ENCODE peak calls at places on chromosomes 2 and 18, in five cellular contexts. One of them, this sample, is unnamed.

GRCh38 chr2:84906900-84907714 is 1.7 kb downstream of the TMSB10 start:
- DNase-seq in astrocyte: peak; percentile 88
- DNase-seq in tibial nerve: no peak
- DNase-seq in caudate nucleus: peak; percentile 77
- DNase-seq in K562: peak; percentile 62
- DNase-seq in this sample: peak; percentile 83

GRCh38 chr18:59021500-59021899 is 118.2 kb upstream of the SEC11C start:
- DNase-seq in astrocyte: no peak
- DNase-seq in tibial nerve: no peak
- DNase-seq in caudate nucleus: no peak
- DNase-seq in K562: no peak
- DNase-seq in this sample: no peak

GRCh38 chr18:78740876-78741275 is 238.7 kb upstream of the SALL3 start:
- DNase-seq in astrocyte: no peak
- DNase-seq in tibial nerve: no peak
- DNase-seq in caudate nucleus: no peak
- DNase-seq in K562: no peak
- DNase-seq in this sample: no peak

GRCh38 chr18:32851936-32852335 is 79.1 kb upstream of the KLHL14 start:
- DNase-seq in astrocyte: peak; percentile 35
- DNase-seq in tibial nerve: no peak
- DNase-seq in caudate nucleus: no peak
- DNase-seq in K562: no peak
- DNase-seq in this sample: no peak

GRCh38 chr2:98614024-98614739 is 5.8 kb downstream of the UNC50 start:
- DNase-seq in astrocyte: no peak
- DNase-seq in tibial nerve: no peak
- DNase-seq in caudate nucleus: no peak
- DNase-seq in K562: no peak
- DNase-seq in this sample: no peak

GRCh38 chr2:229407170-229407569 is 136.1 kb upstream of the PID1 start:
- DNase-seq in astrocyte: peak; percentile 87
- DNase-seq in tibial nerve: peak; percentile 78
- DNase-seq in caudate nucleus: no peak
- DNase-seq in K562: no peak
- DNase-seq in this sample: no peak

GRCh38 chr2:188196343-188197008 is 95.2 kb upstream of the GULP1 start:
- DNase-seq in astrocyte: peak; percentile 37
- DNase-seq in tibial nerve: no peak
- DNase-seq in caudate nucleus: no peak
- DNase-seq in K562: no peak
- DNase-seq in this sample: no peak

GRCh38 chr2:60485055-60485454 is 68.4 kb downstream of the BCL11A start:
- DNase-seq in astrocyte: no peak
- DNase-seq in tibial nerve: no peak
- DNase-seq in caudate nucleus: no peak
- DNase-seq in K562: no peak
- DNase-seq in this sample: no peak

GRCh38 chr18:13577091-13577697 is 149.2 kb downstream of the FAM210A start:
- DNase-seq in astrocyte: peak; percentile 60
- DNase-seq in tibial nerve: no peak
- DNase-seq in caudate nucleus: no peak
- DNase-seq in K562: no peak
- DNase-seq in this sample: no peak

GRCh38 chr2:41966431-41966893 is 81.4 kb upstream of the PKDCC start:
- DNase-seq in astrocyte: peak; percentile 98
- DNase-seq in tibial nerve: peak; percentile 81
- DNase-seq in caudate nucleus: peak; percentile 77
- DNase-seq in K562: no peak
- DNase-seq in this sample: peak; percentile 84

GRCh38 chr2:119291588-119292167 is 68.0 kb downstream of the STEAP3 start:
- DNase-seq in astrocyte: no peak
- DNase-seq in tibial nerve: no peak
- DNase-seq in caudate nucleus: no peak
- DNase-seq in K562: no peak
- DNase-seq in this sample: no peak

GRCh38 chr2:119293254-119293653 is 69.6 kb downstream of the STEAP3 start:
- DNase-seq in astrocyte: no peak
- DNase-seq in tibial nerve: no peak
- DNase-seq in caudate nucleus: no peak
- DNase-seq in K562: no peak
- DNase-seq in this sample: no peak

GRCh38 chr2:119290859-119291587 is 67.4 kb downstream of the STEAP3 start:
- DNase-seq in astrocyte: no peak
- DNase-seq in tibial nerve: no peak
- DNase-seq in caudate nucleus: no peak
- DNase-seq in K562: peak; percentile 74
- DNase-seq in this sample: peak; percentile 92

GRCh38 chr2:119293900-119294299 is 70.3 kb downstream of the STEAP3 start:
- DNase-seq in astrocyte: no peak
- DNase-seq in tibial nerve: no peak
- DNase-seq in caudate nucleus: no peak
- DNase-seq in K562: no peak
- DNase-seq in this sample: no peak

DNA sequence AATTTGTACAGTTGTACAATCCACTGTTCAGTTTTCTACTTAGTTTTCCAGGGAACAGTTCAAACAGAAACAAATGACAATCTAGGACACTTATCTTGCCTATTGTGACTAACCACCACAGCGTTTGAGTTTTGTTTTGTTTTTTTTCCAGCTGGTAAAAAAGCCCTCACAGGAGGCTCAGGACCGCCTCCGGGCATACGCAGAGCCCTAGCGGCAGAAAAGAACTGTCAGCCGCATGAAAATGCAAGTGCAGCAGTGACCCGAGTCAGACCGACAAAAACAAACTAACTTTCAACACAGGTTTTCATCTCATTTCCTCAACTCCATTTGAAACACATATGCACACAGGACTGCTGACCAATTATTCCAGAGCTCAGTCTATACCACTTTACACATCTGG is 68.6 kb downstream of the STEAP3 start:
- DNase-seq in astrocyte: peak; percentile 18
- DNase-seq in tibial nerve: no peak
- DNase-seq in caudate nucleus: no peak
- DNase-seq in K562: no peak
- DNase-seq in this sample: no peak
- H3K27ac ChIP-seq in astrocyte: no peak overlapping the region
- H3K27ac ChIP-seq in tibial nerve: no peak overlapping the region
- H3K27ac ChIP-seq in caudate nucleus: no peak overlapping the region
- H3K27ac ChIP-seq in K562: no peak overlapping the region
- H3K27ac ChIP-seq in this sample: no peak overlapping the region

GRCh38 chr18:21742323-21742687 is 1.7 kb downstream of the MIB1 start:
- DNase-seq in astrocyte: peak; percentile 35
- DNase-seq in tibial nerve: no peak
- DNase-seq in caudate nucleus: no peak
- DNase-seq in K562: peak; percentile 35
- DNase-seq in this sample: no peak
- H3K27ac ChIP-seq in astrocyte: peak overlapping the region; percentile 96
- H3K27ac ChIP-seq in tibial nerve: no peak overlapping the region
- H3K27ac ChIP-seq in caudate nucleus: no peak overlapping the region
- H3K27ac ChIP-seq in K562: peak overlapping the region; percentile 95
- H3K27ac ChIP-seq in this sample: no peak overlapping the region

GRCh38 chr2:215727507-215728503 is 285.5 kb downstream of the MREG start:
- DNase-seq in astrocyte: peak; percentile 89
- DNase-seq in tibial nerve: no peak
- DNase-seq in caudate nucleus: no peak
- DNase-seq in K562: no peak
- DNase-seq in this sample: no peak

GRCh38 chr2:215729985-215730620 is 283.2 kb downstream of the MREG start:
- DNase-seq in astrocyte: peak; percentile 35
- DNase-seq in tibial nerve: no peak
- DNase-seq in caudate nucleus: no peak
- DNase-seq in K562: no peak
- DNase-seq in this sample: no peak

GRCh38 chr2:215726070-215726469 is 287.3 kb downstream of the MREG start:
- DNase-seq in astrocyte: no peak
- DNase-seq in tibial nerve: no peak
- DNase-seq in caudate nucleus: no peak
- DNase-seq in K562: no peak
- DNase-seq in this sample: no peak

GRCh38 chr2:215731108-215731507 is 282.2 kb downstream of the MREG start:
- DNase-seq in astrocyte: no peak
- DNase-seq in tibial nerve: no peak
- DNase-seq in caudate nucleus: no peak
- DNase-seq in K562: no peak
- DNase-seq in this sample: no peak

DNA sequence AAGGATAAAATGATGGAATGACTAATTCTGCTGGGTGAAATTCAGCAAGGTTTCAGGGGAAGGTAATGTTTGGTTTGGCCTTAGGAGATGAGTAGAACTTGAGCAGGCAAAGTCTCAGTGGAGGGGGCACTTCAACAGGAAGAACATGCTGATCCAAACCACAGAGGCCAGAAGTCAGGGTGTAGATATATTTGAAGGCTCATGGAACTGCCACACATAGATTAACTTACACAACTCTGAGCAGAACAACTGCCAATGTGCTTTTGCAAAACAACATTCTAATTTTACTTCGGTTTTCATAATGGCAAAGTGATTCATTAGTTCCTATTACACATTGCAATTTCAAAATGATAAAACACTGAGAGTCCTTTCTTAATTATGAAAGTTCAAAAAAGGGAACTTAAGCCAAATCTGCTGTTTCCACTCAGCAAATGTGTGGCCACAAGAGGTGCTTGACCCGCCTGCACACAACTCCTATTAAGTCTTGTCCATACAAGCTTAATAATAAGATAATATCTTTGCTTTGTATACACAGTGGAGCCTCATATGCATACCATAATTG is 284.8 kb downstream of the MREG start:
- DNase-seq in astrocyte: peak; percentile 99
- DNase-seq in tibial nerve: peak; percentile 23
- DNase-seq in caudate nucleus: no peak
- DNase-seq in K562: peak; percentile 34
- DNase-seq in this sample: peak; percentile 45
- H3K27ac ChIP-seq in astrocyte: peak overlapping the region; percentile 64
- H3K27ac ChIP-seq in tibial nerve: no peak overlapping the region
- H3K27ac ChIP-seq in caudate nucleus: no peak overlapping the region
- H3K27ac ChIP-seq in K562: no peak overlapping the region
- H3K27ac ChIP-seq in this sample: peak overlapping the region; percentile 43

GRCh38 chr2:75619992-75620740 is 26.4 kb upstream of the MRPL19 start:
- DNase-seq in astrocyte: peak; percentile 46
- DNase-seq in tibial nerve: no peak
- DNase-seq in caudate nucleus: no peak
- DNase-seq in K562: no peak
- DNase-seq in this sample: no peak
- H3K27ac ChIP-seq in astrocyte: no peak overlapping the region
- H3K27ac ChIP-seq in tibial nerve: no peak overlapping the region
- H3K27ac ChIP-seq in caudate nucleus: no peak overlapping the region
- H3K27ac ChIP-seq in K562: no peak overlapping the region
- H3K27ac ChIP-seq in this sample: no peak overlapping the region

GRCh38 chr2:238915196-238915595 is 67.3 kb downstream of the TWIST2 start:
- DNase-seq in astrocyte: no peak
- DNase-seq in tibial nerve: no peak
- DNase-seq in caudate nucleus: no peak
- DNase-seq in K562: no peak
- DNase-seq in this sample: no peak
- H3K27ac ChIP-seq in astrocyte: peak overlapping the region; percentile 76
- H3K27ac ChIP-seq in tibial nerve: no peak overlapping the region
- H3K27ac ChIP-seq in caudate nucleus: no peak overlapping the region
- H3K27ac ChIP-seq in K562: no peak overlapping the region
- H3K27ac ChIP-seq in this sample: no peak overlapping the region

This sample was measured in left lung.